ENCODE peak calls at places on chromosome 15, in five cellular contexts. T is sigmoid colon, Q is thyroid gland, C is body of pancreas, O is thoracic aorta. W is an unnamed sample.

GRCh38 chr15:89378699-89379422 is 44.2 kb upstream of the POLG start:
- DNase-seq in Q (no peak), C (no peak), O (no peak), T (no peak), W (no peak)

GRCh38 chr15:82556315-82557035 is 16.2 kb upstream of the RPS17 start:
- DNase-seq in O (no peak), T (no peak), C (no peak), Q (no peak), W (no peak)

GRCh38 chr15:25725758-25726157 is 137.4 kb downstream of the ATP10A start:
- DNase-seq in C (no peak), Q (no peak), T (peak; percentile 44), O (no peak), W (no peak)

GRCh38 chr15:77251662-77252061 is 168.2 kb downstream of the PEAK1 start:
- DNase-seq in T (no peak), O (no peak), Q (no peak), C (no peak), W (peak; percentile 9)

GRCh38 chr15:63601026-63601726 is 4.0 kb downstream of the FBXL22 start:
- DNase-seq in T (peak; percentile 71), Q (peak; percentile 42), C (peak; percentile 39), O (no peak), W (no peak)

GRCh38 chr15:48384616-48385015 is 53.4 kb downstream of the DUT start:
- DNase-seq in Q (no peak), O (no peak), T (no peak), C (no peak), W (no peak)

GRCh38 chr15:73996939-73997338 is 2.4 kb downstream of the PML start:
- DNase-seq in O (no peak), Q (no peak), C (no peak), T (peak; percentile 50), W (peak; percentile 85)

GRCh38 chr15:91482799-91483198 is 370.7 kb upstream of the SLCO3A1 start:
- DNase-seq in Q (no peak), O (no peak), C (no peak), T (no peak), W (no peak)

GRCh38 chr15:33148129-33148850 is 46.2 kb downstream of the FMN1 start:
- DNase-seq in O (no peak), Q (no peak), T (no peak), C (no peak), W (no peak)

GRCh38 chr15:69793436-69793782 is 304.3 kb downstream of the TLE3 start:
- DNase-seq in O (no peak), Q (no peak), T (no peak), C (no peak), W (no peak)

GRCh38 chr15:74291101-74292071 is 55.3 kb downstream of the CCDC33 start:
- DNase-seq in Q (peak; percentile 86), C (peak; percentile 75), O (peak; percentile 23), T (peak; percentile 68), W (peak; percentile 35)

GRCh38 chr15:75031773-75032302 is 8.4 kb downstream of the PPCDC start:
- DNase-seq in C (no peak), Q (no peak), O (no peak), T (no peak), W (peak; percentile 35)

GRCh38 chr15:82871577-82872484 is 62.4 kb downstream of the WHAMM start:
- DNase-seq in T (no peak), O (no peak), C (no peak), Q (no peak), W (no peak)

GRCh38 chr15:62509395-62509973 is 344.4 kb upstream of the C2CD4B start:
- DNase-seq in C (no peak), T (no peak), Q (no peak), O (no peak), W (no peak)

GRCh38 chr15:67120839-67121540 is 55.6 kb downstream of the SMAD3 start:
- DNase-seq in Q (peak; percentile 96), O (peak; percentile 84), C (peak; percentile 88), T (peak; percentile 96), W (peak; percentile 98)

GRCh38 chr15:39594056-39594763 is 13.3 kb downstream of the THBS1 start:
- DNase-seq in Q (no peak), C (no peak), T (no peak), O (no peak), W (peak; percentile 45)

GRCh38 chr15:87710406-87710805 is 546.1 kb downstream of the NTRK3 start:
- DNase-seq in O (no peak), C (peak; percentile 43), T (peak; percentile 89), Q (no peak), W (no peak)

GRCh38 chr15:29470794-29471193 is 201.2 kb upstream of the NSMCE3 start:
- DNase-seq in Q (peak; percentile 72), T (no peak), O (no peak), C (peak; percentile 68), W (no peak)

GRCh38 chr15:40157748-40158447 is 3.0 kb upstream of the BUB1B start:
- DNase-seq in C (no peak), O (no peak), T (no peak), Q (no peak), W (no peak)

GRCh38 chr15:37107754-37108724 is 7.7 kb upstream of the MEIS2 start:
- DNase-seq in O (no peak), C (no peak), Q (no peak), T (no peak), W (no peak)

GRCh38 chr15:50979041-50979440 is 70.6 kb downstream of the AP4E1 start:
- DNase-seq in Q (no peak), C (no peak), T (no peak), O (no peak), W (no peak)

GRCh38 chr15:40238927-40239591 is at the start of gene PAK6:
- DNase-seq in Q (peak; percentile 94), C (peak; percentile 82), T (peak; percentile 66), O (no peak), W (peak; percentile 38)

GRCh38 chr15:31274496-31275330 is 51.9 kb upstream of the KLF13 start:
- DNase-seq in T (peak; percentile 52), C (no peak), Q (no peak), O (no peak), W (no peak)

GRCh38 chr15:68646751-68647150 is 68.0 kb downstream of the CORO2B start:
- DNase-seq in C (no peak), T (peak; percentile 32), O (no peak), Q (no peak), W (no peak)

GRCh38 chr15:90015749-90016148 is 14.6 kb downstream of the ZNF710 start:
- DNase-seq in Q (no peak), O (no peak), T (peak; percentile 13), C (no peak), W (no peak)

GRCh38 chr15:62934236-62934971 is 108.1 kb upstream of the TPM1 start:
- DNase-seq in O (no peak), Q (no peak), C (no peak), T (no peak), W (no peak)

GRCh38 chr15:53473886-53474285 is 285.6 kb downstream of the WDR72 start:
- DNase-seq in T (no peak), Q (no peak), O (no peak), C (no peak), W (no peak)

GRCh38 chr15:49847436-49847835 is 226.6 kb downstream of the DTWD1 start:
- DNase-seq in O (no peak), T (no peak), C (no peak), Q (no peak), W (no peak)

GRCh38 chr15:68339481-68339880 is 61.9 kb downstream of the FEM1B start:
- DNase-seq in Q (no peak), T (no peak), O (no peak), C (no peak), W (no peak)

GRCh38 chr15:58477228-58477627 is 45.4 kb downstream of the LIPC start:
- DNase-seq in T (no peak), Q (no peak), C (no peak), O (no peak), W (peak; percentile 78)

GRCh38 chr15:33234019-33234418 is 39.5 kb upstream of the FMN1 start:
- DNase-seq in C (peak; percentile 25), T (no peak), O (no peak), Q (peak; percentile 36), W (peak; percentile 38)

GRCh38 chr15:41772720-41773331 is 1.5 kb upstream of the MAPKBP1 start:
- DNase-seq in O (no peak), C (peak; percentile 71), T (peak; percentile 73), Q (peak; percentile 63), W (peak; percentile 83)

GRCh38 chr15:62641782-62642181 is 400.8 kb upstream of the TPM1 start:
- DNase-seq in C (no peak), T (no peak), Q (no peak), O (no peak), W (no peak)

GRCh38 chr15:40365624-40366023 is 7.6 kb downstream of the DISP2 start:
- DNase-seq in T (no peak), C (no peak), O (no peak), Q (no peak), W (no peak)

W was measured in dermis microvascular lymphatic vessel endothelial cell.